ENCODE peak calls at places on chromosomes 12 and 14, in nine cellular contexts. O, T, A, Q, L, K, X, S and C are unnamed samples.

GRCh38 chr12:116609715-116610114 is 50.5 kb downstream of the MAP1LC3B2 start:
- DNase-seq in O (no peak), T (no peak), A (peak; percentile 44), Q (no peak), L (peak; percentile 21), K (no peak), X (no peak), S (no peak), C (no peak)

GRCh38 chr12:71594214-71594948 is 69.3 kb downstream of the ZFC3H1 start:
- DNase-seq in O (peak; percentile 14), T (no peak), A (peak; percentile 35), Q (no peak), L (peak; percentile 67), K (no peak), X (no peak), S (no peak), C (no peak)

GRCh38 chr14:81219821-81220487 is 805 bp downstream of the GTF2A1 start:
- DNase-seq in O (peak; percentile 61), T (peak; percentile 12), A (peak; percentile 49), Q (no peak), L (peak; percentile 40), K (no peak), X (peak; percentile 17), S (no peak), C (peak; percentile 26)

GRCh38 chr14:104026024-104026423 is 59.5 kb upstream of the ASPG start:
- DNase-seq in O (no peak), T (no peak), A (no peak), Q (no peak), L (no peak), K (no peak), X (no peak), S (no peak), C (no peak)

GRCh38 chr12:93167331-93167730 is 210.4 kb upstream of the NUDT4 start:
- DNase-seq in O (no peak), T (no peak), A (no peak), Q (no peak), L (no peak), K (no peak), X (no peak), S (no peak), C (no peak)

GRCh38 chr14:55581011-55581806 is 1.2 kb downstream of the KTN1 start:
- DNase-seq in O (peak; percentile 72), T (peak; percentile 26), A (peak; percentile 10), Q (no peak), L (peak; percentile 48), K (peak; percentile 2), X (peak; percentile 35), S (no peak), C (peak; percentile 36)

GRCh38 chr14:33307691-33308369 is 369.2 kb downstream of the NPAS3 start:
- DNase-seq in O (peak; percentile 27), T (peak; percentile 31), A (no peak), Q (peak; percentile 83), L (peak; percentile 32), K (no peak), X (no peak), S (no peak), C (peak; percentile 15)

GRCh38 chr14:34111933-34112332 is 161.1 kb upstream of the EGLN3 start:
- DNase-seq in O (no peak), T (no peak), A (no peak), Q (no peak), L (no peak), K (no peak), X (no peak), S (no peak), C (no peak)

GRCh38 chr12:123396543-123396942 is 12.6 kb downstream of the KMT5A start:
- DNase-seq in O (no peak), T (no peak), A (no peak), Q (no peak), L (no peak), K (no peak), X (no peak), S (no peak), C (no peak)

GRCh38 chr14:37544407-37544806 is 50.6 kb downstream of the FOXA1 start:
- DNase-seq in O (no peak), T (no peak), A (no peak), Q (no peak), L (no peak), K (no peak), X (no peak), S (no peak), C (no peak)

GRCh38 chr14:70654609-70655008 is 12.9 kb downstream of the TTC9 start:
- DNase-seq in O (no peak), T (no peak), A (no peak), Q (no peak), L (no peak), K (no peak), X (no peak), S (no peak), C (no peak)

GRCh38 chr14:69664865-69665526 is 53.6 kb downstream of the SUSD6 start:
- DNase-seq in O (peak; percentile 57), T (no peak), A (no peak), Q (no peak), L (no peak), K (no peak), X (no peak), S (no peak), C (no peak)

GRCh38 chr14:61620130-61620946 is 75.0 kb upstream of the HIF1A start:
- DNase-seq in O (no peak), T (no peak), A (no peak), Q (peak; percentile 59), L (peak; percentile 99), K (no peak), X (peak; percentile 14), S (no peak), C (no peak)

GRCh38 chr12:124086299-124086898 is 113.4 kb downstream of the ZNF664 start:
- DNase-seq in O (no peak), T (no peak), A (no peak), Q (no peak), L (no peak), K (no peak), X (no peak), S (no peak), C (no peak)

GRCh38 chr14:81565441-81566290 is 32.0 kb upstream of the SEL1L start:
- DNase-seq in O (no peak), T (peak; percentile 2), A (peak; percentile 13), Q (no peak), L (peak; percentile 29), K (no peak), X (peak; percentile 26), S (no peak), C (peak; percentile 35)

GRCh38 chr12:128685903-128686475 is 137.8 kb downstream of the SLC15A4 start:
- DNase-seq in O (no peak), T (no peak), A (no peak), Q (no peak), L (no peak), K (no peak), X (no peak), S (no peak), C (no peak)

GRCh38 chr12:26680724-26681455 is 152.1 kb downstream of the ITPR2 start:
- DNase-seq in O (no peak), T (no peak), A (no peak), Q (peak; percentile 61), L (peak; percentile 55), K (no peak), X (peak; percentile 10), S (no peak), C (no peak)

GRCh38 chr14:59428581-59429012 is 36.6 kb downstream of the GPR135 start:
- DNase-seq in O (no peak), T (no peak), A (no peak), Q (no peak), L (peak; percentile 74), K (no peak), X (peak; percentile 18), S (no peak), C (no peak)

GRCh38 chr12:69988601-69989194 is 163.7 kb downstream of the MYRFL start:
- DNase-seq in O (no peak), T (no peak), A (no peak), Q (no peak), L (peak; percentile 83), K (no peak), X (no peak), S (no peak), C (no peak)

GRCh38 chr12:82461393-82461792 is 103.1 kb downstream of the METTL25 start:
- DNase-seq in O (no peak), T (no peak), A (no peak), Q (no peak), L (peak; percentile 17), K (no peak), X (peak; percentile 3), S (no peak), C (no peak)

GRCh38 chr12:41223600-41223999 is 35.5 kb downstream of the PDZRN4 start:
- DNase-seq in O (no peak), T (no peak), A (no peak), Q (no peak), L (no peak), K (no peak), X (no peak), S (no peak), C (no peak)

GRCh38 chr12:59695379-59695778 is 99.5 kb downstream of the SLC16A7 start:
- DNase-seq in O (no peak), T (no peak), A (no peak), Q (no peak), L (peak; percentile 42), K (no peak), X (peak; percentile 28), S (no peak), C (no peak)

GRCh38 chr12:29640589-29641345 is 143.0 kb downstream of the TMTC1 start:
- DNase-seq in O (no peak), T (no peak), A (no peak), Q (no peak), L (peak; percentile 89), K (no peak), X (peak; percentile 6), S (no peak), C (no peak)

GRCh38 chr12:26567126-26567525 is 265.9 kb downstream of the ITPR2 start:
- DNase-seq in O (no peak), T (no peak), A (no peak), Q (no peak), L (no peak), K (no peak), X (no peak), S (no peak), C (no peak)

GRCh38 chr12:56450241-56450640 is 1.0 kb upstream of the TIMELESS start:
- DNase-seq in O (peak; percentile 24), T (no peak), A (no peak), Q (no peak), L (no peak), K (no peak), X (no peak), S (no peak), C (no peak)

GRCh38 chr12:5473076-5473475 is 41.2 kb downstream of the NTF3 start:
- DNase-seq in O (no peak), T (no peak), A (no peak), Q (no peak), L (peak; percentile 22), K (no peak), X (no peak), S (no peak), C (no peak)

GRCh38 chr14:33275879-33276278 is 337.2 kb downstream of the NPAS3 start:
- DNase-seq in O (no peak), T (no peak), A (no peak), Q (no peak), L (no peak), K (no peak), X (no peak), S (no peak), C (no peak)

GRCh38 chr14:95956601-95957460 is 80.2 kb downstream of the TUNAR start:
- DNase-seq in O (no peak), T (no peak), A (no peak), Q (no peak), L (no peak), K (no peak), X (no peak), S (no peak), C (no peak)

GRCh38 chr12:49920241-49920914 is 16.7 kb upstream of the FAIM2 start:
- DNase-seq in O (no peak), T (no peak), A (no peak), Q (no peak), L (peak; percentile 91), K (no peak), X (no peak), S (no peak), C (no peak)